ENCODE peak calls at places on chromosomes 3 and 15, in four cellular contexts. H, P, W and A are unnamed samples.

GRCh38 chr15:40953713-40954074 is 423 bp downstream of the CHAC1 start:
- DNase-seq in H (no peak), P (no peak), W (no peak), A (no peak)

GRCh38 chr15:72907733-72908132 is 124.2 kb upstream of the ADPGK start:
- DNase-seq in H (no peak), P (peak; percentile 57), W (peak; percentile 15), A (peak; percentile 60)

GRCh38 chr3:38117748-38118420 is 19.0 kb downstream of the ACAA1 start:
- DNase-seq in H (peak; percentile 59), P (peak; percentile 58), W (peak; percentile 52), A (peak; percentile 32)

GRCh38 chr3:65582012-65582717 is 456.6 kb downstream of the MAGI1 start:
- DNase-seq in H (no peak), P (no peak), W (peak; percentile 92), A (no peak)

GRCh38 chr3:124812291-124813265 is 74.6 kb downstream of the ITGB5 start:
- DNase-seq in H (peak; percentile 71), P (peak; percentile 69), W (no peak), A (peak; percentile 91)

GRCh38 chr3:25448750-25449684 is 21.0 kb downstream of the RARB start:
- DNase-seq in H (no peak), P (peak; percentile 90), W (no peak), A (peak; percentile 57)

GRCh38 chr3:138943724-138944131 is 3.2 kb downstream of the FOXL2 start:
- DNase-seq in H (no peak), P (no peak), W (no peak), A (no peak)

GRCh38 chr3:139110072-139110830 is 65.6 kb upstream of the PRR23C start:
- DNase-seq in H (no peak), P (no peak), W (no peak), A (no peak)

GRCh38 chr15:70356919-70357318 is 259.2 kb upstream of the TLE3 start:
- DNase-seq in H (no peak), P (no peak), W (no peak), A (peak; percentile 85)

GRCh38 chr15:40182358-40183029 is 21.6 kb downstream of the BUB1B start:
- DNase-seq in H (no peak), P (no peak), W (no peak), A (no peak)

GRCh38 chr3:37973250-37974054 is 17.1 kb upstream of the VILL start:
- DNase-seq in H (no peak), P (no peak), W (no peak), A (no peak)

GRCh38 chr3:34859741-34860140 is 779.6 kb upstream of the ARPP21 start:
- DNase-seq in H (no peak), P (no peak), W (peak; percentile 28), A (no peak)

GRCh38 chr3:178777718-178778411 is 241.6 kb downstream of the KCNMB2 start:
- DNase-seq in H (peak; percentile 56), P (no peak), W (peak; percentile 94), A (no peak)

GRCh38 chr3:48784426-48785120 is 63.1 kb downstream of the PRKAR2A start:
- DNase-seq in H (no peak), P (no peak), W (peak; percentile 27), A (peak; percentile 4)

GRCh38 chr3:172221550-172221949 is 182.2 kb downstream of the FNDC3B start:
- DNase-seq in H (no peak), P (peak; percentile 47), W (peak; percentile 72), A (no peak)

GRCh38 chr3:46962990-46963389 is 13.6 kb downstream of the CCDC12 start:
- DNase-seq in H (no peak), P (no peak), W (peak; percentile 64), A (no peak)

GRCh38 chr15:62894322-62895085 is 148.0 kb upstream of the TPM1 start:
- DNase-seq in H (no peak), P (no peak), W (no peak), A (peak; percentile 85)

GRCh38 chr3:2516762-2517441 is 418.2 kb downstream of the CNTN4 start:
- DNase-seq in H (no peak), P (no peak), W (no peak), A (no peak)

GRCh38 chr3:184565421-184566211 is 4.0 kb downstream of the EPHB3 start:
- DNase-seq in H (no peak), P (peak; percentile 67), W (peak; percentile 90), A (peak; percentile 75)

DNA sequence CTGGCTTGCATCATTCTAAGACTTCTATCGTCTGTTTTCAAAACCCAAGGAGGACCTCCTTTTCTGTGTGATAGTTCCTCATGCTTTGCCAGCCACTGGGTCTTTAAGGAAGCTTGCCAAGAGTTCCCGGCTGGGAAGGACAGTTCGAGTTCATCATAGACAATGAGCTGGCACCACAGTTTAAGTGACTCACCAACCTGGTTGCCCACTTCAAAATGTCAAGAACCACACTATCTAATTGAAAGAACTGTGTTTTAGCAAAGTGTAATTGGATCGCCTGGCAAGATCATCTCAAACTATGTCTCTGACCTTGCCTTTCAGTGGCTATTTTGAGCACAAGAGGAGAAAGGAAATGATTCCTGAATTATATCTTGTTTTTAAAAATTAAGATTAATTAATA is 27.9 kb downstream of the SOX2 start:
- DNase-seq in H (no peak), P (no peak), W (no peak), A (no peak)
- H3K4me1 ChIP-seq in H (no peaks in the 10 kb centered on the region), P (peaks cover 9% of the 10 kb centered on the region), W (no peaks in the 10 kb centered on the region), A (no peaks in the 10 kb centered on the region)

GRCh38 chr3:176855901-176856486 is 341.3 kb downstream of the TBL1XR1 start:
- DNase-seq in H (no peak), P (no peak), W (no peak), A (no peak)
- H3K27ac ChIP-seq in H (no peak overlapping the region), P (no peak overlapping the region), W (no peak overlapping the region), A (no peak overlapping the region)

GRCh38 chr3:14563946-14564539 is 23.9 kb upstream of the GRIP2 start:
- DNase-seq in H (no peak), P (no peak), W (no peak), A (no peak)
- H3K27me3 ChIP-seq in H (no peaks in the 10 kb centered on the region), P (no peaks in the 10 kb centered on the region), W (no peaks in the 10 kb centered on the region), A (peaks cover 39% of the 10 kb centered on the region)

GRCh38 chr15:101151286-101151685 is 100.6 kb downstream of the CHSY1 start:
- DNase-seq in H (no peak), P (no peak), W (peak; percentile 35), A (no peak)
- H3K4me1 ChIP-seq in H (peaks cover 14% of the 10 kb centered on the region), P (peaks cover 5% of the 10 kb centered on the region), W (peaks cover 12% of the 10 kb centered on the region), A (peaks cover 35% of the 10 kb centered on the region)

GRCh38 chr3:158768361-158768787 is 33.5 kb upstream of the MFSD1 start:
- DNase-seq in H (no peak), P (no peak), W (no peak), A (peak; percentile 93)
- H3K27ac ChIP-seq in H (peak overlapping the region; percentile 53), P (no peak overlapping the region), W (no peak overlapping the region), A (peak overlapping the region; percentile 86)

GRCh38 chr3:126661532-126661931 is 6.6 kb upstream of the TXNRD3 start:
- DNase-seq in H (no peak), P (no peak), W (no peak), A (no peak)

GRCh38 chr3:126658584-126658983 is 3.7 kb upstream of the TXNRD3 start:
- DNase-seq in H (no peak), P (no peak), W (no peak), A (no peak)

GRCh38 chr3:126661965-126662364 is 7.0 kb upstream of the TXNRD3 start:
- DNase-seq in H (no peak), P (no peak), W (no peak), A (no peak)

GRCh38 chr3:126657901-126658300 is 3.0 kb upstream of the TXNRD3 start:
- DNase-seq in H (no peak), P (no peak), W (no peak), A (no peak)

GRCh38 chr3:126659915-126660886 is 5.3 kb upstream of the TXNRD3 start:
- DNase-seq in H (no peak), P (no peak), W (no peak), A (no peak)
- H3K27me3 ChIP-seq in H (peaks cover 20% of the 10 kb centered on the region), P (peaks cover 35% of the 10 kb centered on the region), W (peaks cover 51% of the 10 kb centered on the region), A (peaks cover 9% of the 10 kb centered on the region)

DNA sequence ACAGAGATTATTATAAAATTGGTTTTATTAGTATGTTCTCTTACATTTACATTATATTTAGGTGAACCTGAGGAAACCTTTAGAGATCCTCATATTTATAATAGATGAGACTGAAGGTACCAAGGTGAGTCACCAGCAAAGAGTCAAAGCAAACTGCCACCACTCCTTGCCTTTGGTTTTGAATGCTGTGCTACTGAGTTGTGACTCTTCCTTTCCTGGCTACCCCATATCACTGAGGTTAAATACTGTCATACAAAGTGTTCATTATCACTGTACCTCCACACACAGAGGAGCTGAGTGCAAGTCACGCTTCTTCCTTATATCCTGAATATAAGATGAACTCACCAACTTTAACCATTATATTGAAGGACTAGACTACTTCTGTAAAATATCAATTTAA is 168.2 kb downstream of the CBLB start:
- DNase-seq in H (no peak), P (no peak), W (no peak), A (no peak)
- H3K4me1 ChIP-seq in H (no peaks in the 10 kb centered on the region), P (no peaks in the 10 kb centered on the region), W (no peaks in the 10 kb centered on the region), A (no peaks in the 10 kb centered on the region)